ENCODE peak calls at places on chromosomes 2 and 18, in four cellular contexts. One of them, this sample, is unnamed.
A peak's percentile ranks its signal among the peaks of the same experiment; 100 is the strongest.

GRCh38 chr2:8872821-8873432 is 35.5 kb upstream of the KIDINS220 start:
- DNase-seq in activated CD4-positive, alpha-beta T cell treated with anti-CD3 and anti-CD28 coated beads, Interleukin-2, amount 50 U/mL, for 1 hour: no peak
- DNase-seq in neural crest cell: no peak
- DNase-seq in fibroblast of lung: peak; percentile 63
- DNase-seq in this sample: peak; percentile 53

GRCh38 chr2:173033080-173033479 is 42.6 kb upstream of the MAP3K20 start:
- DNase-seq in activated CD4-positive, alpha-beta T cell treated with anti-CD3 and anti-CD28 coated beads, Interleukin-2, amount 50 U/mL, for 1 hour: no peak
- DNase-seq in neural crest cell: no peak
- DNase-seq in fibroblast of lung: peak; percentile 12
- DNase-seq in this sample: no peak

GRCh38 chr2:113755690-113756063 is 765 bp downstream of the SLC35F5 start:
- DNase-seq in activated CD4-positive, alpha-beta T cell treated with anti-CD3 and anti-CD28 coated beads, Interleukin-2, amount 50 U/mL, for 1 hour: peak; percentile 5
- DNase-seq in neural crest cell: no peak
- DNase-seq in fibroblast of lung: peak; percentile 25
- DNase-seq in this sample: no peak

GRCh38 chr2:64819774-64820688 is 166.3 kb upstream of the SERTAD2 start:
- DNase-seq in activated CD4-positive, alpha-beta T cell treated with anti-CD3 and anti-CD28 coated beads, Interleukin-2, amount 50 U/mL, for 1 hour: peak; percentile 16
- DNase-seq in neural crest cell: no peak
- DNase-seq in fibroblast of lung: no peak
- DNase-seq in this sample: no peak

GRCh38 chr18:63267990-63268721 is 51.4 kb downstream of the BCL2 start:
- DNase-seq in activated CD4-positive, alpha-beta T cell treated with anti-CD3 and anti-CD28 coated beads, Interleukin-2, amount 50 U/mL, for 1 hour: no peak
- DNase-seq in neural crest cell: no peak
- DNase-seq in fibroblast of lung: peak; percentile 52
- DNase-seq in this sample: no peak

GRCh38 chr18:23135679-23136325 is 517 bp downstream of the CABLES1 start:
- DNase-seq in activated CD4-positive, alpha-beta T cell treated with anti-CD3 and anti-CD28 coated beads, Interleukin-2, amount 50 U/mL, for 1 hour: peak; percentile 6
- DNase-seq in neural crest cell: peak; percentile 28
- DNase-seq in fibroblast of lung: peak; percentile 52
- DNase-seq in this sample: no peak

GRCh38 chr2:64658269-64658668 is 4.6 kb upstream of the SERTAD2 start:
- DNase-seq in activated CD4-positive, alpha-beta T cell treated with anti-CD3 and anti-CD28 coated beads, Interleukin-2, amount 50 U/mL, for 1 hour: no peak
- DNase-seq in neural crest cell: no peak
- DNase-seq in fibroblast of lung: no peak
- DNase-seq in this sample: no peak

GRCh38 chr2:98369710-98370239 is 23.5 kb downstream of the CNGA3 start:
- DNase-seq in activated CD4-positive, alpha-beta T cell treated with anti-CD3 and anti-CD28 coated beads, Interleukin-2, amount 50 U/mL, for 1 hour: no peak
- DNase-seq in neural crest cell: no peak
- DNase-seq in fibroblast of lung: no peak
- DNase-seq in this sample: no peak

This sample was measured in SK-N-DZ.